ENCODE peak calls at places on chromosomes 4 and X, in six cellular contexts. One of them, this sample, is unnamed.

GRCh38 chr4:185481390-185481789 is 9.9 kb upstream of the CCDC110 start:
- DNase-seq in GM12878: no peak
- DNase-seq in K562: no peak
- DNase-seq in HepG2: no peak
- DNase-seq in GM12891: no peak
- DNase-seq in H1: no peak
- DNase-seq in this sample: no peak

GRCh38 chr4:95957054-95957453 is 117.2 kb downstream of the PDHA2 start:
- DNase-seq in H1: no peak
- DNase-seq in HepG2: no peak
- DNase-seq in K562: no peak
- DNase-seq in GM12891: no peak
- DNase-seq in GM12878: no peak
- DNase-seq in this sample: no peak

GRCh38 chrX:73822775-73823174 is 259.8 kb downstream of the CHIC1 start:
- DNase-seq in HepG2: no peak
- DNase-seq in GM12891: no peak
- DNase-seq in H1: no peak
- DNase-seq in K562: no peak
- DNase-seq in GM12878: no peak
- DNase-seq in this sample: no peak

GRCh38 chr4:123505077-123505456 is 108.5 kb downstream of the SPRY1 start:
- DNase-seq in GM12891: no peak
- DNase-seq in H1: no peak
- DNase-seq in GM12878: no peak
- DNase-seq in HepG2: peak; percentile 76
- DNase-seq in K562: no peak
- DNase-seq in this sample: no peak

GRCh38 chrX:48834383-48834709 is 1.1 kb downstream of the PCSK1N start:
- DNase-seq in H1: no peak
- DNase-seq in GM12878: no peak
- DNase-seq in K562: no peak
- DNase-seq in HepG2: no peak
- DNase-seq in GM12891: no peak
- DNase-seq in this sample: no peak

GRCh38 chr4:144495944-144496343 is 150.0 kb upstream of the HHIP start:
- DNase-seq in H1: no peak
- DNase-seq in HepG2: no peak
- DNase-seq in K562: no peak
- DNase-seq in GM12878: no peak
- DNase-seq in GM12891: no peak
- DNase-seq in this sample: no peak

GRCh38 chr4:78362310-78362709 is 189.3 kb upstream of the ANXA3 start:
- DNase-seq in HepG2: no peak
- DNase-seq in K562: no peak
- DNase-seq in GM12891: no peak
- DNase-seq in H1: peak; percentile 60
- DNase-seq in GM12878: no peak
- DNase-seq in this sample: no peak

GRCh38 chr4:153198739-153199138 is 5.5 kb upstream of the TRIM2 start:
- DNase-seq in K562: no peak
- DNase-seq in HepG2: no peak
- DNase-seq in H1: no peak
- DNase-seq in GM12891: no peak
- DNase-seq in GM12878: no peak
- DNase-seq in this sample: no peak

GRCh38 chr4:54575919-54576318 is 81.8 kb upstream of the KIT start:
- DNase-seq in K562: no peak
- DNase-seq in HepG2: no peak
- DNase-seq in GM12878: no peak
- DNase-seq in H1: no peak
- DNase-seq in GM12891: no peak
- DNase-seq in this sample: no peak

GRCh38 chr4:140653718-140654515 is 85.2 kb upstream of the UCP1 start:
- DNase-seq in H1: peak; percentile 49
- DNase-seq in GM12891: no peak
- DNase-seq in GM12878: no peak
- DNase-seq in HepG2: no peak
- DNase-seq in K562: no peak
- DNase-seq in this sample: no peak

GRCh38 chr4:185708348-185708747 is 103.6 kb downstream of the SORBS2 start:
- DNase-seq in GM12891: no peak
- DNase-seq in H1: no peak
- DNase-seq in HepG2: no peak
- DNase-seq in K562: no peak
- DNase-seq in GM12878: no peak
- DNase-seq in this sample: no peak

GRCh38 chr4:77931452-77932135 is 69.0 kb downstream of the MRPL1 start:
- DNase-seq in GM12878: no peak
- DNase-seq in GM12891: no peak
- DNase-seq in HepG2: no peak
- DNase-seq in K562: no peak
- DNase-seq in H1: no peak
- DNase-seq in this sample: no peak

GRCh38 chr4:82429728-82430192 is 502 bp downstream of the HNRNPDL start:
- DNase-seq in GM12891: no peak
- DNase-seq in H1: no peak
- DNase-seq in K562: no peak
- DNase-seq in GM12878: no peak
- DNase-seq in HepG2: no peak
- DNase-seq in this sample: no peak

GRCh38 chr4:72505314-72505744 is 63.7 kb downstream of the ADAMTS3 start:
- DNase-seq in GM12878: no peak
- DNase-seq in H1: peak; percentile 53
- DNase-seq in HepG2: peak; percentile 24
- DNase-seq in GM12891: no peak
- DNase-seq in K562: peak; percentile 57
- DNase-seq in this sample: no peak

GRCh38 chrX:67564475-67564874 is 20.7 kb downstream of the AR start:
- DNase-seq in GM12878: no peak
- DNase-seq in HepG2: no peak
- DNase-seq in H1: no peak
- DNase-seq in K562: no peak
- DNase-seq in GM12891: no peak
- DNase-seq in this sample: no peak

GRCh38 chrX:151641564-151641963 is 53.7 kb upstream of the PRRG3 start:
- DNase-seq in HepG2: no peak
- DNase-seq in GM12891: no peak
- DNase-seq in GM12878: no peak
- DNase-seq in H1: no peak
- DNase-seq in K562: no peak
- DNase-seq in this sample: no peak

GRCh38 chr4:62914758-62915157 is 1494.5 kb downstream of the TECRL start:
- DNase-seq in HepG2: no peak
- DNase-seq in GM12891: no peak
- DNase-seq in H1: no peak
- DNase-seq in K562: no peak
- DNase-seq in GM12878: no peak
- DNase-seq in this sample: no peak

GRCh38 chr4:88971536-88971935 is 85.4 kb downstream of the FAM13A start:
- DNase-seq in HepG2: no peak
- DNase-seq in GM12891: no peak
- DNase-seq in H1: no peak
- DNase-seq in K562: no peak
- DNase-seq in GM12878: no peak
- DNase-seq in this sample: no peak

GRCh38 chr4:89364559-89364958 is 57.0 kb upstream of the GPRIN3 start:
- DNase-seq in GM12891: no peak
- DNase-seq in H1: no peak
- DNase-seq in K562: no peak
- DNase-seq in GM12878: no peak
- DNase-seq in HepG2: no peak
- DNase-seq in this sample: no peak

GRCh38 chr4:158442736-158443135 is 78.9 kb upstream of the RXFP1 start:
- DNase-seq in K562: no peak
- DNase-seq in HepG2: no peak
- DNase-seq in GM12878: no peak
- DNase-seq in H1: no peak
- DNase-seq in GM12891: no peak
- DNase-seq in this sample: no peak

GRCh38 chr4:158446106-158446505 is 75.6 kb upstream of the RXFP1 start:
- DNase-seq in GM12878: no peak
- DNase-seq in K562: no peak
- DNase-seq in GM12891: no peak
- DNase-seq in H1: no peak
- DNase-seq in HepG2: no peak
- DNase-seq in this sample: no peak

GRCh38 chr4:158443731-158444130 is 78.0 kb upstream of the RXFP1 start:
- DNase-seq in K562: no peak
- DNase-seq in H1: no peak
- DNase-seq in HepG2: no peak
- DNase-seq in GM12878: no peak
- DNase-seq in GM12891: no peak
- DNase-seq in this sample: no peak

GRCh38 chr4:158444621-158445020 is 77.1 kb upstream of the RXFP1 start:
- DNase-seq in GM12891: no peak
- DNase-seq in GM12878: no peak
- DNase-seq in HepG2: no peak
- DNase-seq in H1: no peak
- DNase-seq in K562: no peak
- DNase-seq in this sample: no peak
- TF ChIP-seq POLR2A in GM12891: no peak
- TF ChIP-seq POLR2A in GM12878: no peak
- TF ChIP-seq POLR2A in HepG2: no peak
- TF ChIP-seq POLR2A in H1: no peak
- TF ChIP-seq POLR2A in K562: no peak
- TF ChIP-seq POLR2A in this sample: no peak

GRCh38 chr4:150305995-150306394 is 227.8 kb downstream of the DCLK2 start:
- DNase-seq in GM12891: no peak
- DNase-seq in GM12878: no peak
- DNase-seq in K562: no peak
- DNase-seq in HepG2: no peak
- DNase-seq in H1: no peak
- DNase-seq in this sample: no peak
- TF ChIP-seq TAF1 in GM12891: no peak
- TF ChIP-seq TAF1 in GM12878: no peak
- TF ChIP-seq TAF1 in K562: no peak
- TF ChIP-seq TAF1 in HepG2: no peak
- TF ChIP-seq TAF1 in H1: no peak
- TF ChIP-seq TAF1 in this sample: no peak

GRCh38 chrX:68944211-68944610 is 115.4 kb downstream of the EFNB1 start:
- DNase-seq in GM12891: no peak
- DNase-seq in HepG2: no peak
- DNase-seq in K562: no peak
- DNase-seq in H1: no peak
- DNase-seq in GM12878: no peak
- DNase-seq in this sample: no peak

GRCh38 chrX:68945603-68946228 is 116.9 kb downstream of the EFNB1 start:
- DNase-seq in GM12891: no peak
- DNase-seq in H1: peak; percentile 53
- DNase-seq in HepG2: no peak
- DNase-seq in K562: peak; percentile 34
- DNase-seq in GM12878: no peak
- DNase-seq in this sample: no peak

GRCh38 chrX:68947882-68948605 is 119.2 kb downstream of the EFNB1 start:
- DNase-seq in GM12891: no peak
- DNase-seq in HepG2: no peak
- DNase-seq in K562: no peak
- DNase-seq in GM12878: no peak
- DNase-seq in H1: no peak
- DNase-seq in this sample: no peak

GRCh38 chrX:68942797-68943196 is 114.0 kb downstream of the EFNB1 start:
- DNase-seq in H1: no peak
- DNase-seq in HepG2: no peak
- DNase-seq in K562: no peak
- DNase-seq in GM12878: no peak
- DNase-seq in GM12891: no peak
- DNase-seq in this sample: no peak

DNA sequence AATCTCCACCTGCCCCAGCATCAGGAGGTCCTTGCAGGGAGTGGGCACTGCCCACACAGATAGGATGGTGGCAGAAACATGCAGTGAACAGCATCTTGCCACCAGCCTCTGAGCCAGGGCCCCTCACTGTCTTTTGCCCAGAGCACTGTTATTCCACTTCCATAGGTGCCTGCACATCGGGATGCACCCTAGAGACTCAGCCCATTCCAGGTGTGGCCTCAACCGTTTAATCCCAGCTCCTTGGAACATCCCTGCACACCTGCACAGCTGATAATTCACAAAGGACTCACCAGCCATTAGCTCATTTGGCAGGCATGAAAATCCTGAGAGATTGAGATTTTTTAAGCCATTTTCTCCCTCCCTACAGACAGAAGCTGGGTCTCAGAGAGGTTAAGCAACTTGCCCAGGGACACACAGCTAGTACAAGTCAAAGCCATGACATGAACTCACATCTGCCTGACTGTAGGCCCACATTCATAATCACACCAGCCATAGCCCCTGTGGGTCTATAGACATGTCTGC is 116.3 kb downstream of the EFNB1 start:
- DNase-seq in GM12878: no peak
- DNase-seq in GM12891: no peak
- DNase-seq in HepG2: no peak
- DNase-seq in H1: no peak
- DNase-seq in K562: no peak
- DNase-seq in this sample: no peak
- TF ChIP-seq POLR2A in GM12878: no peak
- TF ChIP-seq POLR2A in GM12891: no peak
- TF ChIP-seq POLR2A in HepG2: no peak
- TF ChIP-seq POLR2A in H1: no peak
- TF ChIP-seq POLR2A in K562: no peak
- TF ChIP-seq POLR2A in this sample: no peak

GRCh38 chr4:138013625-138014024 is 228.5 kb downstream of the SLC7A11 start:
- DNase-seq in H1: no peak
- DNase-seq in GM12891: no peak
- DNase-seq in GM12878: no peak
- DNase-seq in K562: no peak
- DNase-seq in HepG2: no peak
- DNase-seq in this sample: no peak

GRCh38 chr4:138007572-138007971 is 234.6 kb downstream of the SLC7A11 start:
- DNase-seq in GM12891: no peak
- DNase-seq in H1: no peak
- DNase-seq in K562: no peak
- DNase-seq in HepG2: peak; percentile 3
- DNase-seq in GM12878: no peak
- DNase-seq in this sample: no peak

GRCh38 chr4:138014664-138015288 is 227.4 kb downstream of the SLC7A11 start:
- DNase-seq in GM12878: no peak
- DNase-seq in GM12891: no peak
- DNase-seq in K562: no peak
- DNase-seq in HepG2: no peak
- DNase-seq in H1: no peak
- DNase-seq in this sample: no peak

GRCh38 chr4:138005486-138005885 is 236.7 kb downstream of the SLC7A11 start:
- DNase-seq in GM12878: no peak
- DNase-seq in K562: no peak
- DNase-seq in HepG2: no peak
- DNase-seq in GM12891: no peak
- DNase-seq in H1: no peak
- DNase-seq in this sample: no peak

DNA sequence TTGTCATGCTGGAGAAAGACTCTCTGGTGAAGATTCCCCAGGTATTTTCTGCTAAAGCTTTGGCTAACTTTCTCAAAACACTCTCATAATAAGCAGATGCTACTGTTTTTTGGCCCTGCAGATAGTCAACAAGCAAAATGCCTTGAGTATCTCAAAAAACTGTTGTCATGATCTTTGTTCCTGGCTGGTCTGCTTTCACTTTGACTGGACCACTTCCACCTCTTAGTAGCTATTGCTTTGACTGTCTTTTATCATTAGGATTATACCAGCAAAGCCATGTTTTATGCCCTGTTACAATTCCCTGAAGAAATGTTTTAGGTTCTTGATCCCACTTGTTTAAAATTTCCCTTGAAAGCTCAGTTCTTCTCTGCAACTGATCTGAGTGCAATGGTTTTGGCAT is 231.5 kb downstream of the SLC7A11 start:
- DNase-seq in HepG2: no peak
- DNase-seq in GM12891: no peak
- DNase-seq in K562: no peak
- DNase-seq in GM12878: no peak
- DNase-seq in H1: no peak
- DNase-seq in this sample: no peak
- TF ChIP-seq TAF1 in HepG2: no peak
- TF ChIP-seq TAF1 in GM12891: no peak
- TF ChIP-seq TAF1 in K562: no peak
- TF ChIP-seq TAF1 in GM12878: no peak
- TF ChIP-seq TAF1 in H1: no peak
- TF ChIP-seq TAF1 in this sample: no peak

This sample was measured in GM12892.